ENCODE peak calls at places on chromosomes 12 and 14, in four cellular contexts. S is AG10803; Q is pancreas; Z is stimulated activated CD4-positive, alpha-beta T cell treated with anti-CD3 and anti-CD28 coated beads, Interleukin-4, amount 100 ng/mL, for 4 hours. O is an unnamed sample.

GRCh38 chr12:90280564-90281058 is 572.0 kb upstream of the ATP2B1 start:
- DNase-seq in S (no peak), Q (no peak), Z (no peak), O (no peak)

GRCh38 chr12:57795354-57795753 is 12.8 kb downstream of the TSFM start:
- DNase-seq in S (no peak), Q (no peak), Z (no peak), O (no peak)

GRCh38 chr14:105536691-105537579 is 10.6 kb downstream of the TMEM121 start:
- DNase-seq in S (no peak), Q (no peak), Z (no peak), O (peak)

GRCh38 chr14:74514471-74514932 is 20.9 kb downstream of the ISCA2 start:
- DNase-seq in S (peak), Q (no peak), Z (no peak), O (peak)

GRCh38 chr14:30791522-30792351 is 82.6 kb upstream of the COCH start:
- DNase-seq in S (no peak), Q (no peak), Z (no peak), O (no peak)

GRCh38 chr12:67356400-67356799 is 87.2 kb downstream of the CAND1 start:
- DNase-seq in S (no peak), Q (no peak), Z (no peak), O (no peak)

GRCh38 chr14:28952161-28952560 is 185.6 kb downstream of the FOXG1 start:
- DNase-seq in S (no peak), Q (no peak), Z (no peak), O (no peak)

GRCh38 chr12:73598626-73599025 is 939.0 kb upstream of the ATXN7L3B start:
- DNase-seq in S (no peak), Q (no peak), Z (no peak), O (no peak)

GRCh38 chr14:45089813-45090212 is 5.9 kb downstream of the PRPF39 start:
- DNase-seq in S (peak), Q (no peak), Z (peak), O (no peak)

GRCh38 chr14:104323551-104324175 is 185.3 kb downstream of the KIF26A start:
- DNase-seq in S (no peak), Q (no peak), Z (no peak), O (peak)

GRCh38 chr12:117441751-117442150 is 80.3 kb upstream of the NOS1 start:
- DNase-seq in S (peak), Q (peak), Z (no peak), O (no peak)